ENCODE peak calls at places on chromosomes 4 and X, in six cellular contexts. A is fibroblast of mammary gland, O is IMR-90, G is choroid plexus epithelial cell, W is transverse colon, H is fibroblast of lung. M is an unnamed sample.

GRCh38 chrX:152204919-152205318 is 66.5 kb upstream of the MAGEA10 start:
- DNase-seq in A (no peak), O (no peak), G (no peak), W (no peak), H (no peak), M (no peak)

GRCh38 chr4:117001077-117001476 is 84.3 kb downstream of the TRAM1L1 start:
- DNase-seq in A (no peak), O (no peak), G (no peak), W (no peak), H (no peak), M (no peak)

GRCh38 chrX:112450810-112451209 is 228.9 kb downstream of the LHFPL1 start:
- DNase-seq in A (no peak), O (no peak), G (no peak), W (no peak), H (peak), M (no peak)

GRCh38 chr4:72352746-72353145 is 216.3 kb downstream of the ADAMTS3 start:
- DNase-seq in A (no peak), O (no peak), G (peak), W (no peak), H (no peak), M (peak)

GRCh38 chrX:100319716-100320115 is 90.4 kb downstream of the PCDH19 start:
- DNase-seq in A (no peak), O (no peak), G (no peak), W (no peak), H (peak), M (peak)

GRCh38 chrX:141641138-141641537 is 51.6 kb downstream of the SPANXA2 start:
- DNase-seq in A (no peak), O (no peak), G (no peak), W (no peak), H (no peak), M (no peak)

GRCh38 chr4:75630174-75630931 is at the start of gene CDKL2:
- DNase-seq in A (peak), O (no peak), G (peak), W (peak), H (peak), M (peak)

GRCh38 chrX:45353462-45353861 is 152.8 kb upstream of the DIPK2B start:
- DNase-seq in A (peak), O (no peak), G (no peak), W (no peak), H (peak), M (no peak)

GRCh38 chr4:94698187-94698586 is 59.6 kb upstream of the BMPR1B start:
- DNase-seq in A (no peak), O (no peak), G (no peak), W (no peak), H (no peak), M (no peak)

GRCh38 chr4:94701606-94702300 is 56.0 kb upstream of the BMPR1B start:
- DNase-seq in A (no peak), O (no peak), G (no peak), W (no peak), H (no peak), M (no peak)
- TF ChIP-seq CTCF in A (no peak), O (no peak), G (no peak), W (no peak), H (no peak), M (no peak)

GRCh38 chrX:73916931-73917657 is 354.1 kb downstream of the CHIC1 start:
- DNase-seq in A (peak), O (peak), G (peak), W (no peak), H (peak), M (peak)
- H3K4me3 ChIP-seq in A (no peak), O (no peak), G (no peak), W (no peak), H (no peak), M (no peak)

GRCh38 chrX:30246769-30247489 is at the start of gene MAGEB1:
- DNase-seq in A (no peak), O (no peak), G (no peak), W (no peak), H (no peak), M (no peak)

DNA sequence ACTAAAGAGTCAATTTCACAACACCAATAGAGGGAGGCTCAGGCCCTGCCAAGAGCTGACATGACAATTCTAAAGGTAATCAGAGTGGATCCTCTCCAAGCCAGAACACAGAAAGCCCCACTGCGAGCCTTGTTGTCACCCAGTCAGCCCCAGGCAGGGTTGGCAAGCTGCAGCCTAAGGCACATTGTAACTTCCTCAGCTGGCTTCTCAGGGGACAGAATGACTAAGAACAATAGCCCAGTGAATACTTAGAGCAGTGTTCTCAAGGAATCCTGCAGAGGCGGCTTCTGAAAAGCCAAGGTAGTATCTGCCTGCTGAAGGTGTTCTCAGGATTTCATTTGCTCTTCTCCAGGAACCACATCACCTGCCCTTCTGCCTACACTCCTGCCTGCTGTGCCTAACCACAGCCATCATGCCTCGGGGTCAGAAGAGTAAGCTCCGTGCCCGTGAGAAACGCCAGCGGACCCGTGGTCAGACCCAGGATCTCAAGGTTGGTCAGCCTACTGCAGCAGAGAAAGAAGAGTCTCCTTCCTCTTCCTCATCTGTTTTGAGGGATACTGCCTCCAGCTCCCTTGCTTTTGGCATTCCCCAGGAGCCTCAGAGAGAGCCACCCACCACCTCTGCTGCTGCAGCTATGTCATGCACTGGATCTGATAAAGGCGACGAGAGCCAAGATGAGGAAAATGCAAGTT is at the start of gene MAGEB4:
- DNase-seq in A (no peak), O (no peak), G (no peak), W (no peak), H (no peak), M (no peak)
- TF ChIP-seq CTCF in A (no peak), O (no peak), G (no peak), W (no peak), H (no peak), M (no peak)

DNA sequence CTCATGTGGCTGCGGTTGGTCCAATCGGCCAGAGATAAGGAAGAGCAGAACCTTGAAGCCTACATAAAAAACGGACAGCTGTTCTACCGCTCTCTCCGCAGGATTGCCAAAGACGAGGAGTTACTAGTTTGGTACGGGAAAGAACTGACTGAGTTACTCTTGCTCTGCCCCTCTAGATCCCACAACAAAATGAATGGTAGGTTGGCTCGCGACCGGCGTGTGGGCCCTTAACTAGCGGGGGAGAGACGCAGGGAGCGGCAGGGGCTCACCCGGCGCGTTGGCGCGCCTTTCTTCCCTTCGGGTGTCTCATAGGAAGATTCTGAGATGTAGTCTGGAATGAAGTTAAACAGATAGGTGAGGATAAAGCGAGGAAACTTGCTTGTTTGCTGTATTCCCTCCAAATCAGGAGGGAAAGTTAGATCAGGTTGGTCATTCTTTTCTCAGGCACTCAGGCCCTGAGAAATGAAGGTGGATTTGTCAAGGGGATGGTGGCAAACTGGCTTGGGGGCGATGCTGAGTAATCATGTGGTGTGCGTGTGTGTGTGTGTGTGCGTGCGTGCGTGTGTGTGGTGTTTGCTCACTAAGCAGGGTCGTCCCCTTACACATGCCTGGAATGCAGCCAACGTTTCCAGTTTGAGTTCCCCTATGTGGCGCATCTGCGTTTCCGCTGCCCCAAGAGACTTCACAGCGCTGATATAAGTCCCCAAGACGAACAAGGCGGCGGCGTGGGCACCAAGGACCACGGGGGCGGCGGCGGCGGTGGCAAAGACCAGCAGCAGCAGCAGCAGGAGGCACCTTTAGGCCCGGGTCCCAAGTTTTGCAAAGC is 4.2 kb downstream of the PRDM8 start:
- DNase-seq in A (peak), O (peak), G (peak), W (peak), H (peak), M (peak)
- H3K4me3 ChIP-seq in A (peak), O (peak), G (peak), W (peak), H (peak), M (peak)